ENCODE peak calls at places on chromosomes 2 and 18, in seven cellular contexts. O, A, L, Q, U, B and F are unnamed samples.

GRCh38 chr2:178512491-178512890 is 32.2 kb downstream of the PLEKHA3 start:
- DNase-seq in O (no peak), A (no peak), L (peak), Q (peak), U (no peak), B (no peak), F (peak)

GRCh38 chr18:59835656-59836379 is 64.0 kb upstream of the PMAIP1 start:
- DNase-seq in O (no peak), A (peak), L (no peak), Q (no peak), U (no peak), B (no peak), F (no peak)

GRCh38 chr2:193963472-193964119 is 1693.4 kb upstream of the SLC39A10 start:
- DNase-seq in O (peak), A (peak), L (peak), Q (peak), U (no peak), B (no peak), F (no peak)

GRCh38 chr2:145006957-145007672 is 487.2 kb upstream of the ZEB2 start:
- DNase-seq in O (peak), A (peak), L (peak), Q (peak), U (peak), B (no peak), F (peak)

GRCh38 chr2:54249629-54250028 is 6.4 kb downstream of the TSPYL6 start:
- DNase-seq in O (no peak), A (no peak), L (no peak), Q (no peak), U (no peak), B (no peak), F (no peak)

GRCh38 chr2:98464772-98465310 is 20.2 kb downstream of the INPP4A start:
- DNase-seq in O (no peak), A (no peak), L (no peak), Q (no peak), U (no peak), B (no peak), F (no peak)

GRCh38 chr18:57154389-57154788 is 7.5 kb downstream of the BOD1L2 start:
- DNase-seq in O (no peak), A (no peak), L (no peak), Q (no peak), U (no peak), B (no peak), F (no peak)

GRCh38 chr2:158047156-158047611 is 54.5 kb upstream of the UPP2 start:
- DNase-seq in O (no peak), A (no peak), L (no peak), Q (no peak), U (no peak), B (no peak), F (no peak)

GRCh38 chr2:72915907-72916742 is 1.2 kb upstream of the EMX1 start:
- DNase-seq in O (peak), A (no peak), L (peak), Q (peak), U (no peak), B (peak), F (no peak)

GRCh38 chr2:224751996-224752698 is 36.0 kb upstream of the CCDC195 start:
- DNase-seq in O (no peak), A (no peak), L (no peak), Q (no peak), U (no peak), B (no peak), F (no peak)

GRCh38 chr2:43075906-43076585 is 150.4 kb downstream of the ZFP36L2 start:
- DNase-seq in O (no peak), A (peak), L (peak), Q (peak), U (no peak), B (no peak), F (peak)

GRCh38 chr2:240569998-240570530 is 1.8 kb downstream of the RNPEPL1 start:
- DNase-seq in O (peak), A (no peak), L (no peak), Q (no peak), U (no peak), B (no peak), F (no peak)

GRCh38 chr2:67400560-67401464 is 3.7 kb downstream of the ETAA1 start:
- DNase-seq in O (no peak), A (no peak), L (peak), Q (peak), U (no peak), B (no peak), F (peak)

DNA sequence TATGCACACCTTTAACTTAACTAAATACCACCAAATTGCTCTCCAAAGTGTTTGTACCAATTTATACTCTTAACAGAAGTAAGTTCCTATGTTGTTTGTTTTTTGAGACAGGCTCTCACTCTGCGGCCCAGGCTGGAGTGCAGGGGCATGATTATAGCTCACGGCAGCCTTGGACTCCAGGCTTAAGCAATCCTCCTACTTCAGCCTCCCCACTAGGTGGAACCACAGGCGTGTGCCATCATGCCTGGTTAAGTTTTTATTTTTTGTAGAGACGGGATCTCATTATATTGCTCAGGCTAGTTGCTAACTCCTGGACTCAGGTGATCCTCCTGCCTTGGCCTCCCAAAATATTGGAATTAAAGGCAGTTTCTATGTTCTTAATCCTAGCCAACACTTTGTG is 13.1 kb upstream of the NAB1 start:
- DNase-seq in O (peak), A (no peak), L (no peak), Q (peak), U (no peak), B (no peak), F (no peak)
- TF ChIP-seq CTCF in O (peak), A (peak), L (no peak), Q (peak), U (peak), B (no peak), F (peak)

GRCh38 chr18:21293479-21293878 is 51.4 kb downstream of the GREB1L start:
- DNase-seq in O (no peak), A (no peak), L (no peak), Q (no peak), U (no peak), B (no peak), F (no peak)
- TF ChIP-seq CTCF in O (no peak), A (no peak), L (no peak), Q (no peak), U (no peak), B (no peak), F (no peak)

GRCh38 chr2:59585657-59586056 is 967.8 kb downstream of the BCL11A start:
- DNase-seq in O (no peak), A (no peak), L (no peak), Q (no peak), U (no peak), B (no peak), F (no peak)
- TF ChIP-seq CTCF in O (no peak), A (no peak), L (no peak), Q (no peak), U (no peak), B (no peak), F (no peak)

GRCh38 chr2:105328281-105329196 is 996 bp downstream of the TGFBRAP1 start:
- DNase-seq in O (peak), A (no peak), L (peak), Q (peak), U (no peak), B (no peak), F (peak)
- TF ChIP-seq CTCF in O (no peak), A (no peak), L (no peak), Q (no peak), U (no peak), B (no peak), F (no peak)

GRCh38 chr2:219491278-219491967 is 7.3 kb upstream of the GMPPA start:
- DNase-seq in O (no peak), A (no peak), L (no peak), Q (no peak), U (no peak), B (no peak), F (no peak)

GRCh38 chr2:219488844-219489194 is 9.9 kb upstream of the GMPPA start:
- DNase-seq in O (no peak), A (no peak), L (no peak), Q (no peak), U (no peak), B (no peak), F (no peak)

GRCh38 chr2:219489315-219489714 is 9.4 kb upstream of the GMPPA start:
- DNase-seq in O (no peak), A (no peak), L (no peak), Q (no peak), U (no peak), B (no peak), F (no peak)

GRCh38 chr2:219490600-219491130 is 8.0 kb upstream of the GMPPA start:
- DNase-seq in O (no peak), A (no peak), L (no peak), Q (no peak), U (no peak), B (no peak), F (no peak)

GRCh38 chr2:219490186-219490585 is 8.5 kb upstream of the GMPPA start:
- DNase-seq in O (no peak), A (no peak), L (no peak), Q (no peak), U (no peak), B (no peak), F (no peak)
- TF ChIP-seq CTCF in O (peak), A (peak), L (peak), Q (no peak), U (peak), B (no peak), F (peak)

GRCh38 chr2:129891341-129892320 is 87.8 kb upstream of the RAB6C start:
- DNase-seq in O (no peak), A (no peak), L (no peak), Q (no peak), U (no peak), B (no peak), F (no peak)

GRCh38 chr2:129892360-129892759 is 87.1 kb upstream of the RAB6C start:
- DNase-seq in O (no peak), A (no peak), L (no peak), Q (no peak), U (no peak), B (no peak), F (no peak)

GRCh38 chr2:129893244-129893643 is 86.2 kb upstream of the RAB6C start:
- DNase-seq in O (no peak), A (no peak), L (no peak), Q (no peak), U (no peak), B (no peak), F (no peak)

GRCh38 chr2:129894616-129895015 is 84.8 kb upstream of the RAB6C start:
- DNase-seq in O (no peak), A (no peak), L (no peak), Q (no peak), U (no peak), B (no peak), F (no peak)

GRCh38 chr2:129892773-129893172 is 86.7 kb upstream of the RAB6C start:
- DNase-seq in O (no peak), A (no peak), L (no peak), Q (no peak), U (no peak), B (no peak), F (no peak)
- TF ChIP-seq CTCF in O (no peak), A (no peak), L (no peak), Q (no peak), U (no peak), B (no peak), F (no peak)